ENCODE peak calls at places on chromosomes 1 and 21, in four cellular contexts. V is endodermal cell, O is sigmoid colon, D is body of pancreas. C is an unnamed sample.

GRCh38 chr1:184867866-184868585 is 106.3 kb downstream of the NIBAN1 start:
- DNase-seq in D (no peak), V (no peak), O (no peak), C (no peak)

GRCh38 chr21:35072960-35073359 is 23.9 kb upstream of the RUNX1 start:
- DNase-seq in O (peak; percentile 84), V (no peak), D (no peak), C (no peak)

GRCh38 chr1:3390291-3390690 is 64.2 kb upstream of the ARHGEF16 start:
- DNase-seq in O (no peak), D (no peak), V (no peak), C (no peak)

GRCh38 chr1:220511183-220511582 is 16.8 kb upstream of the MARK1 start:
- DNase-seq in O (no peak), V (no peak), D (no peak), C (no peak)

GRCh38 chr1:30731806-30732276 is 8.5 kb upstream of the MATN1 start:
- DNase-seq in D (no peak), V (no peak), O (no peak), C (no peak)

GRCh38 chr1:67713071-67713806 is 28.2 kb downstream of the GADD45A start:
- DNase-seq in O (no peak), V (no peak), D (peak; percentile 56), C (no peak)

GRCh38 chr21:42062543-42063022 is 8.5 kb upstream of the UMODL1 start:
- DNase-seq in V (no peak), D (no peak), O (no peak), C (no peak)

GRCh38 chr1:4700801-4701200 is 46.4 kb downstream of the AJAP1 start:
- DNase-seq in V (no peak), O (no peak), D (no peak), C (no peak)

GRCh38 chr1:112840631-112841624 is 115.1 kb downstream of the SLC16A1 start:
- DNase-seq in D (no peak), O (no peak), V (no peak), C (no peak)

GRCh38 chr1:16068356-16069270 is 4.8 kb downstream of the FAM131C start:
- DNase-seq in V (no peak), D (peak; percentile 88), O (no peak), C (no peak)

GRCh38 chr1:74508449-74508848 is 4.0 kb downstream of the LRRC53 start:
- DNase-seq in O (no peak), D (no peak), V (no peak), C (no peak)

GRCh38 chr21:31298618-31299269 is 45.3 kb downstream of the TIAM1 start:
- DNase-seq in V (no peak), D (no peak), O (no peak), C (no peak)

GRCh38 chr1:86822463-86822862 is 91.5 kb downstream of the SELENOF start:
- DNase-seq in D (no peak), O (no peak), V (no peak), C (no peak)

GRCh38 chr1:90821793-90822359 is 104.8 kb upstream of the BARHL2 start:
- DNase-seq in D (no peak), O (no peak), V (no peak), C (no peak)

GRCh38 chr21:34034369-34035014 is 38.9 kb upstream of the MRPS6 start:
- DNase-seq in O (no peak), D (no peak), V (no peak), C (no peak)
- TF ChIP-seq CTCF in O (no peak), D (no peak), V (peak; percentile 30), C (no peak)

GRCh38 chr1:156860639-156861423 is at the start of gene NTRK1:
- DNase-seq in O (no peak), D (no peak), V (peak; percentile 81), C (peak; percentile 29)

GRCh38 chr1:156858555-156858956 is 361 bp downstream of the INSRR start:
- DNase-seq in O (no peak), D (peak; percentile 46), V (no peak), C (no peak)

GRCh38 chr1:156859523-156860112 is 701 bp upstream of the INSRR start:
- DNase-seq in V (peak; percentile 81), D (no peak), O (no peak), C (no peak)

GRCh38 chr1:156858959-156859522 is at the start of gene INSRR:
- DNase-seq in V (peak; percentile 78), D (no peak), O (no peak), C (no peak)

GRCh38 chr1:156860113-156860638 is 489 bp upstream of the NTRK1 start:
- DNase-seq in O (peak; percentile 74), V (peak; percentile 86), D (peak; percentile 38), C (no peak)
- H3K4me1 ChIP-seq in O (peaks cover 27% of the 10 kb centered on the region), V (peaks cover 19% of the 10 kb centered on the region), D (peaks cover 33% of the 10 kb centered on the region), C (peaks cover 33% of the 10 kb centered on the region)

GRCh38 chr1:208448425-208448824 is 204.2 kb upstream of the PLXNA2 start:
- DNase-seq in V (no peak), D (no peak), O (no peak), C (no peak)

GRCh38 chr1:208455821-208456220 is 211.6 kb upstream of the PLXNA2 start:
- DNase-seq in O (no peak), V (no peak), D (no peak), C (no peak)

GRCh38 chr1:208445710-208446702 is 201.8 kb upstream of the PLXNA2 start:
- DNase-seq in O (no peak), D (no peak), V (no peak), C (no peak)

GRCh38 chr1:208450958-208451357 is 206.8 kb upstream of the PLXNA2 start:
- DNase-seq in D (no peak), V (no peak), O (peak; percentile 69), C (no peak)

DNA sequence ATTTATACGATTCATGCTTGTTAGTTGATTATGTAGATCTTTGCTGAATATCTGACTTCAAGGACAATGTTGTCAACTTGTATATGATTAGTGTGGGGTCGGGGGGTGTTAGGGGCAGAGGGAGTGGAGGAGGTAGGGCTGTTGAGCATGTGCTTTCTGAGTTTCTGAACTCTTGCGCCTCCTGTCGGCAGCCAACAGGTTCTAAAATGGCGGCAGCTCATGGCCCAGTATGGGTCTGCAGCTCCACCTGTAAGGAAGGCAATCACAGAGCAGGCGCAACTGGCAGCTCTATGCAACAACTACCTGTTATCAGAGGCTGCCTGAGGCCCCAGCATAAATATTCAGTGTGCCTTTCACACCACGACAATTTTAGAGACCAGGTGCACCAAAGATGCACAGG is 205.8 kb upstream of the PLXNA2 start:
- DNase-seq in V (no peak), O (no peak), D (no peak), C (no peak)
- TF ChIP-seq CTCF in V (peak; percentile 24), O (no peak), D (no peak), C (no peak)

GRCh38 chr1:63915121-63915520 is 141.3 kb downstream of the ROR1 start:
- DNase-seq in O (no peak), V (peak; percentile 58), D (no peak), C (no peak)

GRCh38 chr1:63912643-63913042 is 138.8 kb downstream of the ROR1 start:
- DNase-seq in O (no peak), V (peak; percentile 59), D (no peak), C (no peak)

GRCh38 chr1:63914706-63915105 is 140.9 kb downstream of the ROR1 start:
- DNase-seq in D (no peak), V (no peak), O (no peak), C (no peak)

GRCh38 chr1:63913533-63913932 is 139.7 kb downstream of the ROR1 start:
- DNase-seq in V (no peak), O (no peak), D (no peak), C (no peak)

GRCh38 chr1:63914241-63914640 is 140.4 kb downstream of the ROR1 start:
- DNase-seq in D (no peak), V (peak; percentile 55), O (no peak), C (no peak)
- H3K4me1 ChIP-seq in D (peaks cover 69% of the 10 kb centered on the region), V (peaks cover 11% of the 10 kb centered on the region), O (peaks cover 34% of the 10 kb centered on the region), C (peaks cover 60% of the 10 kb centered on the region)

C was measured in Caco-2.